ENCODE peak calls at places on chromosomes 12 and 14, in four cellular contexts. One of them, this sample, is unnamed.

GRCh38 chr12:75269209-75269608 is 59.6 kb upstream of the KCNC2 start:
- DNase-seq in aorta: no peak
- DNase-seq in hypothalamus: no peak
- DNase-seq in dermis blood vessel endothelial cell: no peak
- DNase-seq in this sample: no peak

GRCh38 chr14:95293474-95293873 is 26.2 kb downstream of the CLMN start:
- DNase-seq in aorta: no peak
- DNase-seq in hypothalamus: no peak
- DNase-seq in dermis blood vessel endothelial cell: no peak
- DNase-seq in this sample: no peak

GRCh38 chr14:65840786-65841185 is 428.3 kb downstream of the FUT8 start:
- DNase-seq in aorta: no peak
- DNase-seq in hypothalamus: no peak
- DNase-seq in dermis blood vessel endothelial cell: no peak
- DNase-seq in this sample: no peak

GRCh38 chr14:72812292-72812851 is 81.5 kb downstream of the DPF3 start:
- DNase-seq in aorta: peak
- DNase-seq in hypothalamus: peak
- DNase-seq in dermis blood vessel endothelial cell: no peak
- DNase-seq in this sample: peak

GRCh38 chr14:26004342-26004741 is 593.5 kb downstream of the NOVA1 start:
- DNase-seq in aorta: no peak
- DNase-seq in hypothalamus: no peak
- DNase-seq in dermis blood vessel endothelial cell: no peak
- DNase-seq in this sample: no peak

GRCh38 chr12:15982471-15982870 is 71.3 kb downstream of the DERA start:
- DNase-seq in aorta: no peak
- DNase-seq in hypothalamus: no peak
- DNase-seq in dermis blood vessel endothelial cell: peak
- DNase-seq in this sample: no peak

GRCh38 chr14:76701436-76701835 is 59.8 kb upstream of the VASH1 start:
- DNase-seq in aorta: no peak
- DNase-seq in hypothalamus: no peak
- DNase-seq in dermis blood vessel endothelial cell: no peak
- DNase-seq in this sample: no peak

GRCh38 chr12:12927211-12928079 is 24.5 kb downstream of the GPRC5D start:
- DNase-seq in aorta: no peak
- DNase-seq in hypothalamus: no peak
- DNase-seq in dermis blood vessel endothelial cell: peak
- DNase-seq in this sample: no peak

GRCh38 chr14:101891471-101891870 is 72.9 kb upstream of the DYNC1H1 start:
- DNase-seq in aorta: no peak
- DNase-seq in hypothalamus: no peak
- DNase-seq in dermis blood vessel endothelial cell: no peak
- DNase-seq in this sample: no peak

GRCh38 chr14:49986344-49987014 is 93.6 kb downstream of the ARF6 start:
- DNase-seq in aorta: no peak
- DNase-seq in hypothalamus: no peak
- DNase-seq in dermis blood vessel endothelial cell: no peak
- DNase-seq in this sample: no peak

GRCh38 chr12:18457362-18457761 is 196.0 kb downstream of the PIK3C2G start:
- DNase-seq in aorta: no peak
- DNase-seq in hypothalamus: no peak
- DNase-seq in dermis blood vessel endothelial cell: no peak
- DNase-seq in this sample: no peak

GRCh38 chr12:84561362-84561761 is 351.2 kb downstream of the SLC6A15 start:
- DNase-seq in aorta: no peak
- DNase-seq in hypothalamus: no peak
- DNase-seq in dermis blood vessel endothelial cell: no peak
- DNase-seq in this sample: no peak

GRCh38 chr12:21828111-21828775 is 53.7 kb upstream of the KCNJ8 start:
- DNase-seq in aorta: no peak
- DNase-seq in hypothalamus: no peak
- DNase-seq in dermis blood vessel endothelial cell: no peak
- DNase-seq in this sample: no peak

GRCh38 chr12:4272014-4272975 is 1.3 kb upstream of the CCND2 start:
- DNase-seq in aorta: peak
- DNase-seq in hypothalamus: peak
- DNase-seq in dermis blood vessel endothelial cell: peak
- DNase-seq in this sample: peak

GRCh38 chr14:65588426-65589140 is 176.1 kb downstream of the FUT8 start:
- DNase-seq in aorta: no peak
- DNase-seq in hypothalamus: no peak
- DNase-seq in dermis blood vessel endothelial cell: no peak
- DNase-seq in this sample: no peak

GRCh38 chr12:130178291-130178690 is 16.0 kb downstream of the FZD10 start:
- DNase-seq in aorta: no peak
- DNase-seq in hypothalamus: no peak
- DNase-seq in dermis blood vessel endothelial cell: no peak
- DNase-seq in this sample: no peak

GRCh38 chr12:125467363-125467762 is 402.1 kb downstream of the AACS start:
- DNase-seq in aorta: no peak
- DNase-seq in hypothalamus: no peak
- DNase-seq in dermis blood vessel endothelial cell: no peak
- DNase-seq in this sample: no peak

GRCh38 chr14:96698846-96699543 is 98.2 kb upstream of the VRK1 start:
- DNase-seq in aorta: no peak
- DNase-seq in hypothalamus: no peak
- DNase-seq in dermis blood vessel endothelial cell: no peak
- DNase-seq in this sample: no peak

GRCh38 chr14:99632410-99633035 is 12.4 kb upstream of the HHIPL1 start:
- DNase-seq in aorta: no peak
- DNase-seq in hypothalamus: no peak
- DNase-seq in dermis blood vessel endothelial cell: no peak
- DNase-seq in this sample: no peak

GRCh38 chr14:61469771-61470170 is 148.4 kb downstream of the PRKCH start:
- DNase-seq in aorta: no peak
- DNase-seq in hypothalamus: no peak
- DNase-seq in dermis blood vessel endothelial cell: no peak
- DNase-seq in this sample: no peak

GRCh38 chr12:79983492-79983891 is 48.6 kb upstream of the PPP1R12A start:
- DNase-seq in aorta: no peak
- DNase-seq in hypothalamus: no peak
- DNase-seq in dermis blood vessel endothelial cell: no peak
- DNase-seq in this sample: no peak

GRCh38 chr12:46676797-46677520 is 148.8 kb downstream of the SLC38A4 start:
- DNase-seq in aorta: no peak
- DNase-seq in hypothalamus: no peak
- DNase-seq in dermis blood vessel endothelial cell: no peak
- DNase-seq in this sample: no peak

GRCh38 chr14:102927346-102927877 is 4.9 kb downstream of the AMN start:
- DNase-seq in aorta: peak
- DNase-seq in hypothalamus: no peak
- DNase-seq in dermis blood vessel endothelial cell: no peak
- DNase-seq in this sample: no peak

This sample was measured in head of caudate nucleus.